ENCODE peak calls at places on chromosome 20, in five cellular contexts. L is SK-N-MC, W is astrocyte of the cerebellum, Q is T-helper 1 cell, I is NCI-H1092 treated with DMSO at 0.1 percent for 48 hours. S is an unnamed sample.

GRCh38 chr20:36094497-36094896 is 60.0 kb upstream of the EPB41L1 start:
- DNase-seq in Q (no peak), L (no peak), I (no peak), W (no peak), S (no peak)

GRCh38 chr20:10376271-10377075 is 57.5 kb downstream of the MKKS start:
- DNase-seq in Q (no peak), W (peak), L (no peak), I (no peak), S (no peak)

GRCh38 chr20:4608861-4609260 is 112.8 kb upstream of the PRND start:
- DNase-seq in Q (no peak), W (no peak), L (no peak), I (no peak), S (no peak)

GRCh38 chr20:42441196-42441861 is 748.4 kb downstream of the PTPRT start:
- DNase-seq in I (no peak), L (no peak), Q (no peak), W (no peak), S (no peak)

GRCh38 chr20:57671662-57672061 is 38.2 kb downstream of the PMEPA1 start:
- DNase-seq in Q (no peak), L (no peak), I (peak), W (no peak), S (no peak)

GRCh38 chr20:354298-354977 is 7.5 kb downstream of the NRSN2 start:
- DNase-seq in I (peak), W (peak), Q (peak), L (no peak), S (peak)

GRCh38 chr20:2397091-2397490 is 16.4 kb downstream of the TGM6 start:
- DNase-seq in L (no peak), I (no peak), Q (no peak), W (no peak), S (no peak)

GRCh38 chr20:44253528-44253927 is 6.4 kb downstream of the GDAP1L1 start:
- DNase-seq in Q (no peak), I (no peak), W (no peak), L (no peak), S (no peak)

GRCh38 chr20:54111460-54111859 is 41.1 kb upstream of the BCAS1 start:
- DNase-seq in Q (no peak), L (no peak), I (no peak), W (no peak), S (no peak)

GRCh38 chr20:37745553-37745952 is 51.7 kb downstream of the CTNNBL1 start:
- DNase-seq in W (no peak), Q (no peak), I (no peak), L (no peak), S (no peak)

GRCh38 chr20:58075980-58076749 is 152.3 kb downstream of the ANKRD60 start:
- DNase-seq in L (no peak), Q (no peak), W (no peak), I (no peak), S (no peak)

GRCh38 chr20:47222728-47223127 is 133.8 kb downstream of the ZMYND8 start:
- DNase-seq in L (no peak), I (no peak), Q (no peak), W (no peak), S (no peak)

GRCh38 chr20:1856419-1856818 is 38.8 kb upstream of the SIRPA start:
- DNase-seq in I (no peak), L (no peak), Q (no peak), W (no peak), S (no peak)